ENCODE peak calls at places on chromosomes 11 and 22, in ten cellular contexts. Z is pulmonary artery endothelial cell, U is Kasumi-1, G is epithelial cell of prostate, Y is GM23338, V is IMR-90, W is neuronal stem cell, D is astrocyte of the cerebellum, I is NCI-H774, H is fibroblast of lung. T is an unnamed sample.

GRCh38 chr11:124640660-124641059 is 18.0 kb downstream of the TBRG1 start:
- DNase-seq in I (no peak), D (no peak), Z (no peak), W (no peak), V (no peak), H (no peak), U (no peak), G (no peak), Y (peak), T (peak)

GRCh38 chr22:37696657-37697539 is at the start of gene TRIOBP:
- DNase-seq in D (peak), U (no peak), Z (peak), V (peak), I (peak), G (peak), Y (peak), H (peak), W (peak), T (peak)

GRCh38 chr11:13207665-13208594 is 69.7 kb upstream of the BMAL1 start:
- DNase-seq in G (no peak), I (peak), Z (peak), Y (peak), W (no peak), V (peak), H (peak), D (peak), U (peak), T (peak)

GRCh38 chr22:39303358-39303757 is 16.1 kb downstream of the RPL3 start:
- DNase-seq in Y (no peak), W (no peak), D (no peak), V (no peak), G (no peak), I (no peak), H (no peak), U (no peak), Z (no peak), T (no peak)

GRCh38 chr11:73393479-73394415 is 17.5 kb downstream of the RELT start:
- DNase-seq in V (peak), D (peak), H (peak), Y (peak), U (peak), W (peak), G (no peak), Z (peak), I (peak), T (peak)

GRCh38 chr11:120998581-120998980 is 25.3 kb upstream of the TBCEL start:
- DNase-seq in G (no peak), U (no peak), V (no peak), D (no peak), W (no peak), H (no peak), Y (no peak), Z (no peak), I (no peak), T (peak)

GRCh38 chr11:73652046-73652730 is 5.8 kb downstream of the PLEKHB1 start:
- DNase-seq in H (no peak), V (no peak), D (no peak), Y (peak), I (no peak), Z (no peak), W (peak), U (no peak), G (no peak), T (peak)

GRCh38 chr22:39244496-39245129 is at the start of gene PDGFB:
- DNase-seq in W (no peak), H (no peak), U (peak), Z (peak), I (peak), Y (peak), G (no peak), V (no peak), D (no peak), T (peak)

GRCh38 chr22:47837703-47838102 is 1075.3 kb downstream of the TBC1D22A start:
- DNase-seq in Y (peak), H (peak), D (no peak), I (no peak), Z (no peak), U (peak), G (no peak), V (no peak), W (no peak), T (peak)

GRCh38 chr11:111797145-111797581 is 31.0 kb upstream of the PPP2R1B start:
- DNase-seq in V (peak), H (peak), U (peak), D (no peak), G (peak), I (no peak), Z (no peak), W (no peak), Y (no peak), T (no peak)

GRCh38 chr22:22171357-22172218 is 73.0 kb upstream of the VPREB1 start:
- DNase-seq in U (no peak), D (no peak), Z (no peak), H (no peak), W (no peak), G (no peak), Y (peak), V (no peak), I (no peak), T (peak)

GRCh38 chr11:86781546-86781945 is 18.8 kb upstream of the PRSS23 start:
- DNase-seq in Z (no peak), U (no peak), G (no peak), W (no peak), I (no peak), Y (peak), H (no peak), D (no peak), V (no peak), T (peak)

GRCh38 chr22:42743501-42743991 is 22.9 kb upstream of the A4GALT start:
- DNase-seq in G (no peak), V (no peak), D (no peak), U (no peak), W (no peak), H (peak), I (no peak), Z (no peak), Y (peak), T (no peak)

GRCh38 chr11:10934293-10934850 is 76.5 kb upstream of the ZBED5 start:
- DNase-seq in H (no peak), W (no peak), Y (no peak), U (no peak), G (no peak), I (peak), V (no peak), D (no peak), Z (no peak), T (no peak)

GRCh38 chr11:135027461-135027860 is 615.4 kb upstream of the B3GAT1 start:
- DNase-seq in Y (peak), G (no peak), W (peak), U (peak), H (peak), I (no peak), V (peak), Z (no peak), D (peak), T (peak)

GRCh38 chr11:112554586-112554985 is 293.9 kb upstream of the PLET1 start:
- DNase-seq in Z (no peak), I (no peak), W (no peak), H (no peak), U (no peak), D (no peak), Y (no peak), V (no peak), G (no peak), T (no peak)

GRCh38 chr11:69468911-69469885 is 12.3 kb upstream of the LINC01488 start:
- DNase-seq in U (no peak), Y (no peak), H (no peak), I (no peak), D (no peak), Z (no peak), V (no peak), W (no peak), G (no peak), T (no peak)

GRCh38 chr11:2512431-2513407 is 67.9 kb downstream of the KCNQ1 start:
- DNase-seq in U (no peak), V (no peak), Y (no peak), Z (no peak), D (no peak), I (no peak), H (no peak), G (no peak), W (no peak), T (no peak)

GRCh38 chr22:47130883-47131610 is 368.6 kb downstream of the TBC1D22A start:
- DNase-seq in H (no peak), D (no peak), V (no peak), I (no peak), W (no peak), Y (no peak), G (no peak), U (no peak), Z (no peak), T (no peak)

GRCh38 chr22:27283714-27284113 is 517.8 kb downstream of the MN1 start:
- DNase-seq in W (no peak), G (no peak), D (no peak), U (no peak), V (peak), I (no peak), Y (no peak), H (no peak), Z (no peak), T (peak)

GRCh38 chr11:2564008-2564530 is 119.3 kb downstream of the KCNQ1 start:
- DNase-seq in Z (no peak), U (no peak), D (no peak), Y (no peak), I (no peak), W (no peak), V (no peak), H (no peak), G (no peak), T (no peak)

GRCh38 chr11:82756765-82757650 is 23.3 kb upstream of the FAM181B start:
- DNase-seq in W (peak), U (no peak), V (no peak), I (no peak), G (no peak), Y (no peak), H (no peak), Z (no peak), D (no peak), T (no peak)

GRCh38 chr11:71136095-71136845 is 116.1 kb downstream of the SHANK2 start:
- DNase-seq in W (no peak), Y (no peak), V (no peak), U (no peak), D (no peak), I (no peak), H (no peak), Z (no peak), G (no peak), T (no peak)

GRCh38 chr11:66322732-66323427 is 6.0 kb upstream of the CD248 start:
- DNase-seq in Z (no peak), W (no peak), H (peak), D (no peak), Y (no peak), I (no peak), V (no peak), U (no peak), G (no peak), T (no peak)

GRCh38 chr11:129146196-129146595 is 45.9 kb downstream of the ARHGAP32 start:
- DNase-seq in H (peak), G (no peak), I (no peak), V (peak), Z (no peak), U (no peak), W (no peak), Y (no peak), D (no peak), T (no peak)

GRCh38 chr11:82003671-82004148 is 730.0 kb downstream of the FAM181B start:
- DNase-seq in V (no peak), Y (no peak), Z (no peak), U (no peak), H (peak), D (peak), W (no peak), I (no peak), G (no peak), T (peak)

GRCh38 chr22:39622881-39623367 is 52.4 kb downstream of the CACNA1I start:
- DNase-seq in W (peak), V (peak), U (no peak), D (no peak), Z (no peak), G (no peak), H (peak), I (no peak), Y (peak), T (peak)

GRCh38 chr11:115905331-115905730 is 401.1 kb upstream of the CADM1 start:
- DNase-seq in D (no peak), Y (no peak), H (peak), Z (no peak), I (no peak), V (peak), U (no peak), W (no peak), G (no peak), T (no peak)

GRCh38 chr11:10725114-10725906 is 25.7 kb upstream of the CTR9 start:
- DNase-seq in W (no peak), D (peak), H (peak), G (peak), Z (no peak), V (peak), U (peak), I (no peak), Y (no peak), T (no peak)

GRCh38 chr22:49951986-49952896 is 8.3 kb upstream of the PIM3 start:
- DNase-seq in D (no peak), Z (no peak), Y (no peak), G (no peak), V (peak), I (no peak), H (peak), W (no peak), U (no peak), T (peak)

GRCh38 chr11:2700415-2701211 is 819 bp upstream of the KCNQ1OT1 start:
- DNase-seq in D (no peak), Y (peak), V (no peak), Z (no peak), I (no peak), W (peak), H (peak), U (peak), G (no peak), T (peak)

GRCh38 chr11:26703792-26704191 is 18.1 kb downstream of the SLC5A12 start:
- DNase-seq in D (no peak), W (no peak), I (no peak), H (peak), G (no peak), U (no peak), Z (no peak), Y (no peak), V (no peak), T (peak)

GRCh38 chr11:84358034-84358433 is 1071.9 kb upstream of the CCDC90B start:
- DNase-seq in D (no peak), I (no peak), G (no peak), W (no peak), H (no peak), U (no peak), V (no peak), Z (no peak), Y (no peak), T (no peak)

GRCh38 chr11:1055109-1055703 is 18.7 kb upstream of the MUC6 start:
- DNase-seq in Z (no peak), U (no peak), W (no peak), I (no peak), V (no peak), D (no peak), Y (no peak), H (no peak), G (no peak), T (no peak)

GRCh38 chr11:105109855-105110750 is 29.5 kb downstream of the CARD18 start:
- DNase-seq in D (no peak), V (peak), Y (no peak), I (no peak), H (peak), W (no peak), G (no peak), U (no peak), Z (peak), T (no peak)

GRCh38 chr11:36510567-36511020 is 522 bp upstream of the TRAF6 start:
- DNase-seq in G (no peak), Z (no peak), W (no peak), D (no peak), Y (peak), H (peak), V (peak), U (no peak), I (no peak), T (no peak)

GRCh38 chr11:119832536-119832935 is 103.5 kb upstream of the NECTIN1 start:
- DNase-seq in D (no peak), U (no peak), Y (no peak), G (no peak), Z (no peak), I (peak), W (no peak), H (no peak), V (peak), T (peak)

GRCh38 chr11:82969811-82970210 is 68.3 kb downstream of the DDIAS start:
- DNase-seq in Y (no peak), H (no peak), D (no peak), I (no peak), G (no peak), W (no peak), U (no peak), V (no peak), Z (no peak), T (no peak)

T was measured in mesendoderm.